ENCODE peak calls at places on chromosome X, in five cellular contexts. U, N, Y, X and B are unnamed samples.

GRCh38 chrX:916235-916609 is 285.6 kb downstream of the SHOX start:
- DNase-seq in U (no peak), N (no peak), Y (peak; percentile 67), X (no peak), B (peak; percentile 18)

GRCh38 chrX:54043696-54044125 is 562 bp downstream of the PHF8 start:
- DNase-seq in U (peak; percentile 4), N (no peak), Y (no peak), X (peak; percentile 44), B (peak; percentile 19)

GRCh38 chrX:140701480-140701879 is 8.1 kb upstream of the LINC00632 start:
- DNase-seq in U (peak; percentile 2), N (no peak), Y (no peak), X (peak; percentile 30), B (no peak)

GRCh38 chrX:71936632-71937031 is 26.0 kb downstream of the NHSL2 start:
- DNase-seq in U (no peak), N (no peak), Y (no peak), X (no peak), B (no peak)

GRCh38 chrX:140229187-140229586 is 263.9 kb upstream of the CXorf66 start:
- DNase-seq in U (no peak), N (no peak), Y (no peak), X (no peak), B (no peak)

GRCh38 chrX:114999906-115000305 is 17.5 kb downstream of the IL13RA2 start:
- DNase-seq in U (no peak), N (no peak), Y (no peak), X (no peak), B (no peak)

GRCh38 chrX:2640436-2641150 is 50.5 kb upstream of the CD99 start:
- DNase-seq in U (no peak), N (no peak), Y (no peak), X (no peak), B (no peak)

GRCh38 chrX:120450163-120450562 is 18.9 kb downstream of the LAMP2 start:
- DNase-seq in U (no peak), N (no peak), Y (no peak), X (peak; percentile 19), B (no peak)

GRCh38 chrX:45157647-45158046 is 43.0 kb downstream of the DIPK2B start:
- DNase-seq in U (no peak), N (no peak), Y (no peak), X (no peak), B (no peak)

GRCh38 chrX:16188687-16189086 is 21.4 kb downstream of the MAGEB17 start:
- DNase-seq in U (no peak), N (no peak), Y (no peak), X (no peak), B (peak; percentile 19)

GRCh38 chrX:80285131-80285773 is 135.0 kb upstream of the TENT5D start:
- DNase-seq in U (no peak), N (no peak), Y (peak; percentile 13), X (peak; percentile 30), B (no peak)

GRCh38 chrX:15816453-15816838 is 26.2 kb downstream of the ZRSR2 start:
- DNase-seq in U (no peak), N (no peak), Y (no peak), X (no peak), B (no peak)

GRCh38 chrX:66728818-66729271 is 90.0 kb upstream of the EDA2R start:
- DNase-seq in U (peak; percentile 6), N (no peak), Y (peak; percentile 68), X (peak; percentile 35), B (peak; percentile 86)

GRCh38 chrX:100731441-100732281 is at the start of gene SYTL4:
- DNase-seq in U (peak; percentile 9), N (no peak), Y (no peak), X (peak; percentile 60), B (no peak)

GRCh38 chrX:154730271-154730883 is 20.5 kb downstream of the GAB3 start:
- DNase-seq in U (no peak), N (no peak), Y (peak; percentile 71), X (no peak), B (peak; percentile 55)

GRCh38 chrX:115360220-115360781 is 70.8 kb downstream of the LUZP4 start:
- DNase-seq in U (no peak), N (no peak), Y (no peak), X (no peak), B (no peak)

GRCh38 chrX:136880003-136880451 is 498 bp downstream of the RBMX start:
- DNase-seq in U (peak; percentile 8), N (no peak), Y (peak; percentile 13), X (peak; percentile 18), B (no peak)

GRCh38 chrX:40411350-40412111 is 169.2 kb upstream of the ATP6AP2 start:
- DNase-seq in U (no peak), N (no peak), Y (no peak), X (no peak), B (no peak)

GRCh38 chrX:120791013-120791643 is 84.5 kb downstream of the CT47B1 start:
- DNase-seq in U (no peak), N (no peak), Y (peak; percentile 64), X (no peak), B (peak; percentile 75)

GRCh38 chrX:63275127-63275526 is 76.0 kb downstream of the SPIN4 start:
- DNase-seq in U (peak; percentile 5), N (peak; percentile 7), Y (peak; percentile 13), X (peak; percentile 11), B (peak; percentile 2)

GRCh38 chrX:51894697-51895336 is 1.4 kb downstream of the MAGED1 start:
- DNase-seq in U (no peak), N (no peak), Y (no peak), X (peak; percentile 46), B (no peak)

GRCh38 chrX:67317725-67318124 is 226.1 kb upstream of the AR start:
- DNase-seq in U (no peak), N (no peak), Y (no peak), X (no peak), B (no peak)

GRCh38 chrX:21167028-21167427 is 207.2 kb upstream of the CNKSR2 start:
- DNase-seq in U (no peak), N (no peak), Y (no peak), X (no peak), B (no peak)

GRCh38 chrX:39337461-39337860 is 536.2 kb downstream of the MID1IP1 start:
- DNase-seq in U (no peak), N (no peak), Y (no peak), X (no peak), B (no peak)

GRCh38 chrX:52933976-52934703 is 24.2 kb downstream of the FAM156A start:
- DNase-seq in U (no peak), N (no peak), Y (no peak), X (no peak), B (no peak)

GRCh38 chrX:20571611-20572010 is 304.9 kb upstream of the RPS6KA3 start:
- DNase-seq in U (no peak), N (no peak), Y (no peak), X (no peak), B (peak; percentile 4)

GRCh38 chrX:153460826-153461225 is 9.6 kb downstream of the HAUS7 start:
- DNase-seq in U (peak; percentile 27), N (no peak), Y (no peak), X (peak; percentile 83), B (no peak)

GRCh38 chrX:17075004-17075403 is 128.5 kb downstream of the REPS2 start:
- DNase-seq in U (peak; percentile 13), N (no peak), Y (no peak), X (no peak), B (no peak)

GRCh38 chrX:3545901-3546300 is 167.5 kb downstream of the PRKX start:
- DNase-seq in U (peak; percentile 3), N (no peak), Y (peak; percentile 18), X (no peak), B (no peak)

GRCh38 chrX:40622741-40623536 is at the start of gene MPC1L:
- DNase-seq in U (no peak), N (no peak), Y (no peak), X (no peak), B (no peak)

GRCh38 chrX:1582686-1583437 is 8.5 kb upstream of the AKAP17A start:
- DNase-seq in U (peak; percentile 45), N (no peak), Y (peak; percentile 50), X (no peak), B (no peak)

GRCh38 chrX:78125148-78125547 is 14.3 kb downstream of the TAF9B start:
- DNase-seq in U (no peak), N (no peak), Y (no peak), X (no peak), B (no peak)

GRCh38 chrX:78129714-78130113 is 9.7 kb downstream of the TAF9B start:
- DNase-seq in U (no peak), N (no peak), Y (no peak), X (no peak), B (no peak)

GRCh38 chrX:78123190-78123589 is 16.3 kb downstream of the TAF9B start:
- DNase-seq in U (no peak), N (no peak), Y (peak; percentile 65), X (no peak), B (peak; percentile 26)

GRCh38 chrX:78119521-78120227 is 15.6 kb downstream of the PGK1 start:
- DNase-seq in U (no peak), N (no peak), Y (no peak), X (no peak), B (no peak)

GRCh38 chrX:78124304-78124703 is 15.1 kb downstream of the TAF9B start:
- DNase-seq in U (no peak), N (no peak), Y (no peak), X (no peak), B (peak; percentile 33)
- TF ChIP-seq CTCF in U (no peak), N (peak; percentile 10), Y (peak; percentile 42), X (peak; percentile 47), B (peak; percentile 7)

GRCh38 chrX:8010105-8010504 is 82.9 kb upstream of the PNPLA4 start:
- DNase-seq in U (no peak), N (no peak), Y (no peak), X (no peak), B (no peak)
- TF ChIP-seq CTCF in U (no peak), N (no peak), Y (peak; percentile 23), X (peak; percentile 17), B (no peak)

GRCh38 chrX:11784543-11784942 is 26.5 kb downstream of the MSL3 start:
- DNase-seq in U (no peak), N (no peak), Y (no peak), X (no peak), B (no peak)

GRCh38 chrX:11791090-11791489 is 33.1 kb downstream of the MSL3 start:
- DNase-seq in U (no peak), N (no peak), Y (no peak), X (no peak), B (no peak)

GRCh38 chrX:11789809-11790208 is 31.8 kb downstream of the MSL3 start:
- DNase-seq in U (no peak), N (peak; percentile 48), Y (no peak), X (no peak), B (no peak)

GRCh38 chrX:11786862-11787261 is 28.8 kb downstream of the MSL3 start:
- DNase-seq in U (no peak), N (no peak), Y (no peak), X (no peak), B (no peak)

DNA sequence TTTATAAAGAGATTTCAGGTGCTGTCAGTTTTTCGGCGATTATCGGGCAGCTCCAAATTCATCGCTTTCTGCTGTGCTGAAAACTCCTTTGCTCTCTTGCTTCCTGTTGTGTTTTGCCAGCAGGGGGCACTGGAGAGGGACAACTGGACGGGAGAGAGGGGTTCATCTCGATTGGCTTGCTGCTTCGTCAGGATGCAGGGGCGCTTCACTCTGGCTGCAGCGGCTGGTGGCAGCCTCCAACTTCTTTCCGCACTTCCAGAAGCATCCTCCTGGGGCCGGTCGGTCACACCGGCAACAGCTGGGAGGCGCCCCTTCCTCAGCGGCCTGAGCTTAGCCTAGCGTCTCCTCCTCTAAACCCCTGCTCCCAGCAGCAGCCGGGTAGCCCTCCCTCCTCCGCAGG is 29.5 kb downstream of the MSL3 start:
- DNase-seq in U (no peak), N (no peak), Y (peak; percentile 53), X (peak; percentile 64), B (peak; percentile 11)
- TF ChIP-seq CTCF in U (no peak), N (peak; percentile 60), Y (peak; percentile 79), X (peak; percentile 67), B (peak; percentile 36)

GRCh38 chrX:134999469-134999868 is 8.7 kb downstream of the SMIM10 start:
- DNase-seq in U (peak; percentile 8), N (peak; percentile 2), Y (peak; percentile 61), X (peak; percentile 45), B (peak; percentile 48)
- TF ChIP-seq CTCF in U (peak; percentile 41), N (peak; percentile 46), Y (peak; percentile 73), X (peak; percentile 65), B (peak; percentile 27)